ENCODE peak calls at places on chromosomes 6 and 20, in five cellular contexts. One of them, this sample, is unnamed.

GRCh38 chr20:52540489-52540888 is 348.9 kb upstream of the ZFP64 start:
- DNase-seq in sigmoid colon: no peak
- DNase-seq in HepG2: no peak
- DNase-seq in tibial nerve: no peak
- DNase-seq in H1: no peak
- DNase-seq in this sample: no peak

GRCh38 chr20:38202153-38202981 is 37.3 kb upstream of the TGM2 start:
- DNase-seq in sigmoid colon: peak; percentile 28
- DNase-seq in tibial nerve: no peak
- DNase-seq in H1: no peak
- DNase-seq in HepG2: no peak
- DNase-seq in this sample: no peak

GRCh38 chr6:52416629-52417151 is 3.5 kb upstream of the EFHC1 start:
- DNase-seq in H1: no peak
- DNase-seq in sigmoid colon: no peak
- DNase-seq in HepG2: peak; percentile 84
- DNase-seq in tibial nerve: peak; percentile 83
- DNase-seq in this sample: no peak

GRCh38 chr20:22490287-22491187 is 93.8 kb downstream of the FOXA2 start:
- DNase-seq in H1: no peak
- DNase-seq in HepG2: peak; percentile 100
- DNase-seq in tibial nerve: no peak
- DNase-seq in sigmoid colon: peak; percentile 50
- DNase-seq in this sample: peak; percentile 81

GRCh38 chr6:170525795-170526194 is 27.3 kb downstream of the PSMB1 start:
- DNase-seq in HepG2: no peak
- DNase-seq in sigmoid colon: no peak
- DNase-seq in tibial nerve: no peak
- DNase-seq in H1: no peak
- DNase-seq in this sample: no peak

GRCh38 chr6:56771189-56771588 is 128.5 kb upstream of the DST start:
- DNase-seq in H1: no peak
- DNase-seq in sigmoid colon: no peak
- DNase-seq in HepG2: no peak
- DNase-seq in tibial nerve: no peak
- DNase-seq in this sample: no peak

GRCh38 chr20:24658920-24659660 is 189.7 kb downstream of the SYNDIG1 start:
- DNase-seq in sigmoid colon: no peak
- DNase-seq in H1: no peak
- DNase-seq in HepG2: no peak
- DNase-seq in tibial nerve: no peak
- DNase-seq in this sample: no peak

GRCh38 chr6:117138920-117139319 is 126.4 kb upstream of the VGLL2 start:
- DNase-seq in sigmoid colon: no peak
- DNase-seq in HepG2: no peak
- DNase-seq in H1: no peak
- DNase-seq in tibial nerve: peak; percentile 5
- DNase-seq in this sample: no peak

GRCh38 chr20:44776977-44777376 is 31.3 kb downstream of the KCNK15 start:
- DNase-seq in sigmoid colon: no peak
- DNase-seq in H1: no peak
- DNase-seq in tibial nerve: no peak
- DNase-seq in HepG2: peak; percentile 31
- DNase-seq in this sample: no peak

GRCh38 chr6:80454197-80454596 is 347.7 kb downstream of the BCKDHB start:
- DNase-seq in H1: no peak
- DNase-seq in HepG2: no peak
- DNase-seq in sigmoid colon: no peak
- DNase-seq in tibial nerve: no peak
- DNase-seq in this sample: no peak

DNA sequence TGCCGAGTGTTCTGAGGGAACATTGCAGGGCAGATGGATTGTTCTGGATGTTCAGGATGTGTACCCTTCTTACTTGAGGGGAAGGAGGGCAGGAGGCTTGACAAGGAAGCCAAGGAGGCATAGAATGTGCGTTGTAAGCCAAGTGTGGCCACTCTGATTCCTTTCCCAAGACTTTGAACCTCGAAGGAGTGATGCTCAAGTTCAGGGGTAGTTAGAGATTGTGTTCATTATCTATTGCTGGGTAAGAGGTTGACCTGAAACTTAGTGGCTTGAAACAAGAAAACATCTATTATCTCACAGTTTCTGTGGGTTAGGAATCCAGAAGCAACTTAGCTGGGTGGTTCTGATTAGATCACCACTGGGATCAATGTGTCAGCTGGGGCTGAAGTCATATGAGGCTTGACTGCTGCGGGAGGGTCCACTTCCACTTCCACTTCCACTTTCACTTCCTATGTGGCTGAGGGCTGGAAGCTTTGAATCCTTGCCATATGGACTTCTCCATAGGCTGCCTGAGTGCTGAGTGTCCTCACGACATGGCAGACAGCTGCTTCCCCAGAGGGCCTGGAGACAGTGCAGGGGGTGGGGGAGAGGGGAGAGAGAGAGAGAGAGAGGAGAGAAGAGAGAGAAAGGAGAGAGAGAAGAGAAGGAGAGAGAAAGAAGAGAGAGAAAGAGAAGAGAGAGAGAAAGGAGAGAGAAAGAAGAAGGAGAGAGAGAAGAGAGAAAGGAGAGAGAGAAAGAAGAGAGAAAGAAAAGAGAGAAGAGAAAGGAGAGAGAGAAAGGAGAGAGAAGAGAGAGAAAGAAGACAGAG is 6.9 kb upstream of the CD40 start:
- DNase-seq in HepG2: no peak
- DNase-seq in sigmoid colon: peak; percentile 74
- DNase-seq in tibial nerve: peak; percentile 28
- DNase-seq in H1: no peak
- DNase-seq in this sample: peak; percentile 49
- TF ChIP-seq EP300 in HepG2: no peak
- TF ChIP-seq EP300 in sigmoid colon: no peak
- TF ChIP-seq EP300 in tibial nerve: no peak
- TF ChIP-seq EP300 in H1: no peak
- TF ChIP-seq EP300 in this sample: no peak

GRCh38 chr6:111551521-111552231 is 54.0 kb downstream of the TRAF3IP2 start:
- DNase-seq in tibial nerve: no peak
- DNase-seq in HepG2: peak; percentile 52
- DNase-seq in H1: no peak
- DNase-seq in sigmoid colon: no peak
- DNase-seq in this sample: peak; percentile 56
- H3K27ac ChIP-seq in tibial nerve: peak overlapping the region; percentile 13
- H3K27ac ChIP-seq in HepG2: no peak overlapping the region
- H3K27ac ChIP-seq in H1: no peak overlapping the region
- H3K27ac ChIP-seq in sigmoid colon: peak overlapping the region; percentile 82
- H3K27ac ChIP-seq in this sample: peak overlapping the region; percentile 68

GRCh38 chr20:63943007-63943807 is 13.0 kb downstream of the UCKL1 start:
- DNase-seq in H1: no peak
- DNase-seq in HepG2: no peak
- DNase-seq in tibial nerve: no peak
- DNase-seq in sigmoid colon: peak; percentile 66
- DNase-seq in this sample: peak; percentile 83

GRCh38 chr20:63940472-63941266 is 15.5 kb downstream of the UCKL1 start:
- DNase-seq in H1: no peak
- DNase-seq in sigmoid colon: peak; percentile 61
- DNase-seq in HepG2: no peak
- DNase-seq in tibial nerve: no peak
- DNase-seq in this sample: peak; percentile 86

GRCh38 chr20:63940071-63940471 is 16.1 kb downstream of the UCKL1 start:
- DNase-seq in HepG2: no peak
- DNase-seq in H1: no peak
- DNase-seq in sigmoid colon: peak; percentile 67
- DNase-seq in tibial nerve: no peak
- DNase-seq in this sample: no peak

GRCh38 chr20:63942250-63943006 is 13.8 kb downstream of the UCKL1 start:
- DNase-seq in sigmoid colon: peak; percentile 65
- DNase-seq in tibial nerve: no peak
- DNase-seq in H1: peak; percentile 78
- DNase-seq in HepG2: no peak
- DNase-seq in this sample: peak; percentile 69

DNA sequence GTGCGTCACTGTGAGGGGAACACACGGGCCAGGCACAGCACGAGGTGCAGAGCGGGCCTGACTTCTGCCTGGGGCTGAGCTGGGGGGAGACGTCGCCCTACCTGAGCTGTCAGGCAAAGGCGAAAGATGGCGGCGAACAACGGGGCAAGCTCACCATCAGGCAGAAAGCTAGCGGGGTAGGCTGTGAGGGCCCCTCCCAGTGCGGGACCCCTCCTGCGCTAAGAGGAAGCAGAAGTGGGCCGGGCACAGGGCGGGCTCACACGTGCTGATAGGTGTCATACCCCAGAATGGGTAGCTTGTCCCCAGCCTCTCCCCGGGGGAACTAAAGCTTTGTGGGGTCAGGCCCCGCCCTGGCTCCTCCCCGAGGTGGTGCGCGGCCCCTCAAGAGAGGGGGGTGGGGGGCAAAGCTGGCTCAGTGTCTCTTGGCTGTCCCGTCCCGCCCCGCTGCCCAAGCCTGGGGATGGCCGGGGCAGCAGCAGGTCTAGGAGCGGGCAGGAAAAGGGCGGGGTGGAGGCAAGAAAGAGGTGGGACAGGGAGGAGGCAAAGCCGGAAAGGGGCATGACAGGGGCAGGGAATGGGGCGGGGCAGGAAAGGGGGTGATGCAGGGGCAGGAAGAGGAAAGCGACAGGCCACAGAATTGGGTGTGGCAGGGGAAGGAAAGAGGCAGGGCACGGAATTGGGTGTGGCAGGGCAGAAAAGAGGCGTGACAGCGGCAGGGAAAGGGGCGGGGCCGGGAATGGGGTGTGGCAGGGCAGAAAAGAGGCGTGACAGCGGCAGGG is 14.7 kb downstream of the UCKL1 start:
- DNase-seq in H1: peak; percentile 96
- DNase-seq in sigmoid colon: peak; percentile 66
- DNase-seq in tibial nerve: no peak
- DNase-seq in HepG2: no peak
- DNase-seq in this sample: peak; percentile 72
- H3K4me3 ChIP-seq in H1: peak overlapping the region; percentile 38
- H3K4me3 ChIP-seq in sigmoid colon: no peak overlapping the region
- H3K4me3 ChIP-seq in tibial nerve: no peak overlapping the region
- H3K4me3 ChIP-seq in HepG2: no peak overlapping the region
- H3K4me3 ChIP-seq in this sample: no peak overlapping the region

GRCh38 chr6:153328194-153328593 is 197.1 kb upstream of the RGS17 start:
- DNase-seq in H1: no peak
- DNase-seq in sigmoid colon: no peak
- DNase-seq in HepG2: no peak
- DNase-seq in tibial nerve: no peak
- DNase-seq in this sample: no peak

DNA sequence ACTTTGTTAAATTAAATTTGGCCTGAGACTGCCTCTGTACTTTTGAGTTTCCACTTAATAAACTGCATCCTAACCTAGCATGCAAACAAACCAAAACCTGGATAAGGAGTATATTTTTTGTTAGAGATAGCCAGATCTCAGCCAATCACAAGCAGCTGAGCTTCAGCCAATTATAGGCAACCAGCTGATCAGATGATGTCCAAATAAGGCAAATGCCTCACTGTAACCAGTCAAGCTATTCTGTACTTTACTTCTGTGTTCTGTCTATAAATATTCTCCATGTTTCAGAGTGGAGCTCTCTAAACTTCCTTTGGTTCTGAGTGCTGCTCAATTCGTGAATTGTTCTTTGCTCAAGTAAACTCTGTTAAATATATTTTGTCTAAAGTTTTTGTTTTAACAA is 194.6 kb upstream of the RGS17 start:
- DNase-seq in tibial nerve: no peak
- DNase-seq in HepG2: no peak
- DNase-seq in sigmoid colon: no peak
- DNase-seq in H1: no peak
- DNase-seq in this sample: no peak
- TF ChIP-seq EP300 in tibial nerve: no peak
- TF ChIP-seq EP300 in HepG2: no peak
- TF ChIP-seq EP300 in sigmoid colon: no peak
- TF ChIP-seq EP300 in H1: no peak
- TF ChIP-seq EP300 in this sample: no peak

DNA sequence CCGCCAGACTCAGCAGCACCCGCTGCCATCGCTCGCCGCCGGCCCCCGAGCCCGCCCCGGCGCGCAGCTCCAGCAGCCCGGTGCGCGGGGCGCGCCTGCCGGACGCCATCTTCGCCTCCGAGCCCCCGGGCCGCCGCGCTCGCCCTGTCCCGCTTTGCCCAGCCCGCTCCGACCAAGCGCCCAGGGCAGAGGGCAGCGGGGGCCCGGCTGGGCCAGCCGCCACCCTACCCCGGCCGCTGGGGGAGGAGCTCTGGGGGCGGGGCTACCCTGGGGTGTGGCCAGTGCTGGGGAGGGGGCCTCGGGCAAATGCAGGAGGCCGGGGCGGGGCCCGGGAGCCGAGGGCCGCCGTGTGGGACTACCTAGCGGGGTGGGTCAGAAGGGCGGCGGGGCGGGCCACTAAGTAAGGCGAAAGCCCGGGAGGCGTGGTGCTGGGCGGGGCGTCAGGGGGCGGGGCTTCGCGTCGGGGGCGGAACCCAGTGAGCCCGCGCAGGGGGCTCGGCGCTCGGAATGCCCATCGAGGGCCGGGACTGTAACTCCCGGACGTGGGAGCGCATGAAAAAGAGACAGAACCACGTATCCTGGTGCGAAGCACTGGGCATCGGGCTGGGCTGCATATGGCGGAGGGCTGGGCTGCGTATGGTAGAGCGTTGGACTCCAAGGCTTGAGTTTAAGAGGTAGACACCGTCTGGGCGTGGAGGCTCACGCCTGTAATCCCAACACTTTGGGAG is at the start of gene SNTA1:
- DNase-seq in sigmoid colon: peak; percentile 96
- DNase-seq in H1: peak; percentile 77
- DNase-seq in HepG2: peak; percentile 92
- DNase-seq in tibial nerve: peak; percentile 80
- DNase-seq in this sample: peak; percentile 99
- H3K27ac ChIP-seq in sigmoid colon: peak within 1 kb of the TSS; percentile 83
- H3K27ac ChIP-seq in H1: no peak within 1 kb of the TSS
- H3K27ac ChIP-seq in HepG2: peak within 1 kb of the TSS; percentile 45
- H3K27ac ChIP-seq in tibial nerve: peak within 1 kb of the TSS; percentile 80
- H3K27ac ChIP-seq in this sample: peak within 1 kb of the TSS; percentile 71

DNA sequence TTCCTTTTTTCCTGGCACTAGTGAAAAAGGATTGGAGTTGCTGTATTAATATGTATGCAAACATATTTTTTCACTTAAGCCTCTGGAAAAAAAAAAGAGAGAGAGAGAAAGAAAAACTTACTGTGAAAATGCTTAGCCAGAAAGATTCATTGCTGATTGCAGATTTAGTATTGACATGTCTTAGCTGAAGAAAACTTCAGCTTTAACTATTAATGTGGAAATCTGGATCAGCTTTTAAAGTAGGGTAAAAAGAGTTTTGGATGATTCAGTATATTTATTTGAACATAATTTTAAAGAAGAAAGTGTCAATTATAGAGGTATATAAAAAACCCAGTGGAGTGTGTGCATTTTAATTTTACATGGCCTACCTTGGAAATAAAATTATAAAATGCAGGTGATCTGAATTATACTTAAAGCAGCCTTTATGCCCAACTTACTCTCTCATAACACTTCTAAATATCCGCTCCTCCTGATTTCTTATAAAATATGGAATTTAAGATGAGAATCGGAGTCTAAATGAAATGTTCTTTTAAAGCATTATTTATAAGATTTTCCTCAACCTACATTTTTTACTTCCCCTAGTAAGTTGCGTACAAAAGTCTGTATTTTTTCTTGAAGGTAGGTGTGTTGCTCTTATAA is 3.6 kb downstream of the CITED2 start:
- DNase-seq in HepG2: no peak
- DNase-seq in tibial nerve: no peak
- DNase-seq in H1: no peak
- DNase-seq in sigmoid colon: no peak
- DNase-seq in this sample: no peak
- H3K4me3 ChIP-seq in HepG2: peak overlapping the region; percentile 2
- H3K4me3 ChIP-seq in tibial nerve: peak overlapping the region; percentile 61
- H3K4me3 ChIP-seq in H1: no peak overlapping the region
- H3K4me3 ChIP-seq in sigmoid colon: peak overlapping the region; percentile 86
- H3K4me3 ChIP-seq in this sample: no peak overlapping the region

GRCh38 chr6:111252451-111252850 is 165.1 kb downstream of the SLC16A10 start:
- DNase-seq in tibial nerve: no peak
- DNase-seq in sigmoid colon: no peak
- DNase-seq in H1: no peak
- DNase-seq in HepG2: no peak
- DNase-seq in this sample: no peak
- TF ChIP-seq EP300 in tibial nerve: no peak
- TF ChIP-seq EP300 in sigmoid colon: no peak
- TF ChIP-seq EP300 in H1: no peak
- TF ChIP-seq EP300 in HepG2: no peak
- TF ChIP-seq EP300 in this sample: no peak